ENCODE peak calls at places on chromosomes 16 and 17, in seven cellular contexts. One of them, this sample, is unnamed.
A peak's percentile ranks its signal among the peaks of the same experiment; 100 is the strongest.

GRCh38 chr16:84881702-84882521 is 62.1 kb downstream of the CRISPLD2 start:
- DNase-seq in stimulated activated CD4-positive, alpha-beta T cell treated with anti-CD3 and anti-CD28 coated beads, Interleukin-2, amount 100 ng/mL, for 24 hours: no peak
- DNase-seq in A549: peak; percentile 67
- DNase-seq in HT-29: no peak
- DNase-seq in HEK293T: no peak
- DNase-seq in K562: peak; percentile 76
- DNase-seq in GM03348: peak; percentile 83
- DNase-seq in this sample: peak; percentile 50

GRCh38 chr17:58136669-58137279 is 11.4 kb upstream of the OR4D1 start:
- DNase-seq in stimulated activated CD4-positive, alpha-beta T cell treated with anti-CD3 and anti-CD28 coated beads, Interleukin-2, amount 100 ng/mL, for 24 hours: no peak
- DNase-seq in A549: peak; percentile 53
- DNase-seq in HT-29: peak; percentile 48
- DNase-seq in HEK293T: peak; percentile 69
- DNase-seq in K562: peak; percentile 14
- DNase-seq in GM03348: no peak
- DNase-seq in this sample: no peak

GRCh38 chr16:49590166-49590871 is 216.7 kb downstream of the C16orf78 start:
- DNase-seq in stimulated activated CD4-positive, alpha-beta T cell treated with anti-CD3 and anti-CD28 coated beads, Interleukin-2, amount 100 ng/mL, for 24 hours: no peak
- DNase-seq in A549: no peak
- DNase-seq in HT-29: no peak
- DNase-seq in HEK293T: no peak
- DNase-seq in K562: no peak
- DNase-seq in GM03348: no peak
- DNase-seq in this sample: no peak

GRCh38 chr16:29694384-29695195 is 15.6 kb downstream of the QPRT start:
- DNase-seq in stimulated activated CD4-positive, alpha-beta T cell treated with anti-CD3 and anti-CD28 coated beads, Interleukin-2, amount 100 ng/mL, for 24 hours: no peak
- DNase-seq in A549: no peak
- DNase-seq in HT-29: no peak
- DNase-seq in HEK293T: no peak
- DNase-seq in K562: no peak
- DNase-seq in GM03348: no peak
- DNase-seq in this sample: no peak

GRCh38 chr17:75738218-75738802 is 17.1 kb downstream of the ITGB4 start:
- DNase-seq in stimulated activated CD4-positive, alpha-beta T cell treated with anti-CD3 and anti-CD28 coated beads, Interleukin-2, amount 100 ng/mL, for 24 hours: no peak
- DNase-seq in A549: no peak
- DNase-seq in HT-29: no peak
- DNase-seq in HEK293T: no peak
- DNase-seq in K562: peak; percentile 54
- DNase-seq in GM03348: peak; percentile 57
- DNase-seq in this sample: no peak

GRCh38 chr16:69182730-69183416 is 4.1 kb upstream of the SNTB2 start:
- DNase-seq in stimulated activated CD4-positive, alpha-beta T cell treated with anti-CD3 and anti-CD28 coated beads, Interleukin-2, amount 100 ng/mL, for 24 hours: no peak
- DNase-seq in A549: no peak
- DNase-seq in HT-29: no peak
- DNase-seq in HEK293T: peak; percentile 25
- DNase-seq in K562: no peak
- DNase-seq in GM03348: no peak
- DNase-seq in this sample: no peak

GRCh38 chr16:20906225-20906870 is 5.8 kb downstream of the LYRM1 start:
- DNase-seq in stimulated activated CD4-positive, alpha-beta T cell treated with anti-CD3 and anti-CD28 coated beads, Interleukin-2, amount 100 ng/mL, for 24 hours: no peak
- DNase-seq in A549: peak; percentile 36
- DNase-seq in HT-29: no peak
- DNase-seq in HEK293T: no peak
- DNase-seq in K562: no peak
- DNase-seq in GM03348: peak; percentile 69
- DNase-seq in this sample: no peak

GRCh38 chr16:49681449-49681848 is 174.5 kb downstream of the ZNF423 start:
- DNase-seq in stimulated activated CD4-positive, alpha-beta T cell treated with anti-CD3 and anti-CD28 coated beads, Interleukin-2, amount 100 ng/mL, for 24 hours: no peak
- DNase-seq in A549: no peak
- DNase-seq in HT-29: no peak
- DNase-seq in HEK293T: no peak
- DNase-seq in K562: no peak
- DNase-seq in GM03348: no peak
- DNase-seq in this sample: no peak

GRCh38 chr17:42928714-42929496 is 28.3 kb downstream of the G6PC1 start:
- DNase-seq in stimulated activated CD4-positive, alpha-beta T cell treated with anti-CD3 and anti-CD28 coated beads, Interleukin-2, amount 100 ng/mL, for 24 hours: peak; percentile 43
- DNase-seq in A549: peak; percentile 93
- DNase-seq in HT-29: peak; percentile 90
- DNase-seq in HEK293T: peak; percentile 65
- DNase-seq in K562: peak; percentile 88
- DNase-seq in GM03348: peak; percentile 85
- DNase-seq in this sample: no peak

GRCh38 chr16:88886915-88887521 is 20.6 kb upstream of the PABPN1L start:
- DNase-seq in stimulated activated CD4-positive, alpha-beta T cell treated with anti-CD3 and anti-CD28 coated beads, Interleukin-2, amount 100 ng/mL, for 24 hours: no peak
- DNase-seq in A549: no peak
- DNase-seq in HT-29: no peak
- DNase-seq in HEK293T: no peak
- DNase-seq in K562: no peak
- DNase-seq in GM03348: no peak
- DNase-seq in this sample: peak; percentile 23

GRCh38 chr17:13776027-13776551 is 174.4 kb upstream of the HS3ST3A1 start:
- DNase-seq in stimulated activated CD4-positive, alpha-beta T cell treated with anti-CD3 and anti-CD28 coated beads, Interleukin-2, amount 100 ng/mL, for 24 hours: no peak
- DNase-seq in A549: no peak
- DNase-seq in HT-29: peak; percentile 45
- DNase-seq in HEK293T: no peak
- DNase-seq in K562: no peak
- DNase-seq in GM03348: no peak
- DNase-seq in this sample: no peak

GRCh38 chr17:65362826-65363225 is 198.6 kb downstream of the AXIN2 start:
- DNase-seq in stimulated activated CD4-positive, alpha-beta T cell treated with anti-CD3 and anti-CD28 coated beads, Interleukin-2, amount 100 ng/mL, for 24 hours: no peak
- DNase-seq in A549: no peak
- DNase-seq in HT-29: peak; percentile 77
- DNase-seq in HEK293T: no peak
- DNase-seq in K562: no peak
- DNase-seq in GM03348: no peak
- DNase-seq in this sample: no peak

GRCh38 chr16:27624154-27625049 is 74.5 kb downstream of the KATNIP start:
- DNase-seq in stimulated activated CD4-positive, alpha-beta T cell treated with anti-CD3 and anti-CD28 coated beads, Interleukin-2, amount 100 ng/mL, for 24 hours: no peak
- DNase-seq in A549: no peak
- DNase-seq in HT-29: no peak
- DNase-seq in HEK293T: no peak
- DNase-seq in K562: no peak
- DNase-seq in GM03348: no peak
- DNase-seq in this sample: no peak

GRCh38 chr17:72717276-72717675 is 375.2 kb downstream of the SLC39A11 start:
- DNase-seq in stimulated activated CD4-positive, alpha-beta T cell treated with anti-CD3 and anti-CD28 coated beads, Interleukin-2, amount 100 ng/mL, for 24 hours: no peak
- DNase-seq in A549: no peak
- DNase-seq in HT-29: peak; percentile 29
- DNase-seq in HEK293T: no peak
- DNase-seq in K562: no peak
- DNase-seq in GM03348: no peak
- DNase-seq in this sample: no peak

GRCh38 chr17:70535986-70536385 is 366.7 kb downstream of the KCNJ2 start:
- DNase-seq in stimulated activated CD4-positive, alpha-beta T cell treated with anti-CD3 and anti-CD28 coated beads, Interleukin-2, amount 100 ng/mL, for 24 hours: no peak
- DNase-seq in A549: no peak
- DNase-seq in HT-29: no peak
- DNase-seq in HEK293T: no peak
- DNase-seq in K562: no peak
- DNase-seq in GM03348: no peak
- DNase-seq in this sample: no peak

GRCh38 chr17:71080937-71081336 is 911.6 kb downstream of the KCNJ2 start:
- DNase-seq in stimulated activated CD4-positive, alpha-beta T cell treated with anti-CD3 and anti-CD28 coated beads, Interleukin-2, amount 100 ng/mL, for 24 hours: no peak
- DNase-seq in A549: no peak
- DNase-seq in HT-29: no peak
- DNase-seq in HEK293T: no peak
- DNase-seq in K562: no peak
- DNase-seq in GM03348: no peak
- DNase-seq in this sample: no peak

GRCh38 chr17:77697480-77698400 is 260.8 kb upstream of the TNRC6C start:
- DNase-seq in stimulated activated CD4-positive, alpha-beta T cell treated with anti-CD3 and anti-CD28 coated beads, Interleukin-2, amount 100 ng/mL, for 24 hours: no peak
- DNase-seq in A549: no peak
- DNase-seq in HT-29: no peak
- DNase-seq in HEK293T: no peak
- DNase-seq in K562: no peak
- DNase-seq in GM03348: no peak
- DNase-seq in this sample: no peak

GRCh38 chr17:9054611-9055010 is 33.3 kb downstream of the NTN1 start:
- DNase-seq in stimulated activated CD4-positive, alpha-beta T cell treated with anti-CD3 and anti-CD28 coated beads, Interleukin-2, amount 100 ng/mL, for 24 hours: no peak
- DNase-seq in A549: no peak
- DNase-seq in HT-29: no peak
- DNase-seq in HEK293T: no peak
- DNase-seq in K562: no peak
- DNase-seq in GM03348: no peak
- DNase-seq in this sample: no peak

GRCh38 chr17:75109407-75110236 is at the start of gene ARMC7:
- DNase-seq in stimulated activated CD4-positive, alpha-beta T cell treated with anti-CD3 and anti-CD28 coated beads, Interleukin-2, amount 100 ng/mL, for 24 hours: peak; percentile 96
- DNase-seq in A549: peak; percentile 85
- DNase-seq in HT-29: peak; percentile 90
- DNase-seq in HEK293T: peak; percentile 95
- DNase-seq in K562: peak; percentile 97
- DNase-seq in GM03348: peak; percentile 98
- DNase-seq in this sample: peak; percentile 41

GRCh38 chr17:49518346-49519078 is 23.4 kb downstream of the NGFR start:
- DNase-seq in stimulated activated CD4-positive, alpha-beta T cell treated with anti-CD3 and anti-CD28 coated beads, Interleukin-2, amount 100 ng/mL, for 24 hours: no peak
- DNase-seq in A549: no peak
- DNase-seq in HT-29: no peak
- DNase-seq in HEK293T: no peak
- DNase-seq in K562: no peak
- DNase-seq in GM03348: no peak
- DNase-seq in this sample: no peak

GRCh38 chr16:84585886-84586285 is 32.0 kb downstream of the COTL1 start:
- DNase-seq in stimulated activated CD4-positive, alpha-beta T cell treated with anti-CD3 and anti-CD28 coated beads, Interleukin-2, amount 100 ng/mL, for 24 hours: no peak
- DNase-seq in A549: peak; percentile 48
- DNase-seq in HT-29: no peak
- DNase-seq in HEK293T: peak; percentile 53
- DNase-seq in K562: peak; percentile 74
- DNase-seq in GM03348: no peak
- DNase-seq in this sample: no peak

GRCh38 chr17:78329263-78330059 is 30.4 kb downstream of the SOCS3 start:
- DNase-seq in stimulated activated CD4-positive, alpha-beta T cell treated with anti-CD3 and anti-CD28 coated beads, Interleukin-2, amount 100 ng/mL, for 24 hours: peak; percentile 36
- DNase-seq in A549: peak; percentile 55
- DNase-seq in HT-29: peak; percentile 22
- DNase-seq in HEK293T: no peak
- DNase-seq in K562: no peak
- DNase-seq in GM03348: peak; percentile 82
- DNase-seq in this sample: no peak

GRCh38 chr16:48317614-48318013 is 67.6 kb downstream of the SIAH1 start:
- DNase-seq in stimulated activated CD4-positive, alpha-beta T cell treated with anti-CD3 and anti-CD28 coated beads, Interleukin-2, amount 100 ng/mL, for 24 hours: no peak
- DNase-seq in A549: peak; percentile 33
- DNase-seq in HT-29: peak; percentile 25
- DNase-seq in HEK293T: no peak
- DNase-seq in K562: peak; percentile 21
- DNase-seq in GM03348: peak; percentile 59
- DNase-seq in this sample: no peak

GRCh38 chr16:56789360-56789759 is 59.4 kb downstream of the NUP93 start:
- DNase-seq in stimulated activated CD4-positive, alpha-beta T cell treated with anti-CD3 and anti-CD28 coated beads, Interleukin-2, amount 100 ng/mL, for 24 hours: peak; percentile 24
- DNase-seq in A549: peak; percentile 80
- DNase-seq in HT-29: peak; percentile 70
- DNase-seq in HEK293T: peak; percentile 28
- DNase-seq in K562: peak; percentile 17
- DNase-seq in GM03348: no peak
- DNase-seq in this sample: no peak

GRCh38 chr17:50209472-50210248 is 8.2 kb upstream of the COL1A1 start:
- DNase-seq in stimulated activated CD4-positive, alpha-beta T cell treated with anti-CD3 and anti-CD28 coated beads, Interleukin-2, amount 100 ng/mL, for 24 hours: no peak
- DNase-seq in A549: no peak
- DNase-seq in HT-29: no peak
- DNase-seq in HEK293T: no peak
- DNase-seq in K562: peak; percentile 78
- DNase-seq in GM03348: peak; percentile 94
- DNase-seq in this sample: no peak

GRCh38 chr17:59372138-59372751 is 40.8 kb downstream of the YPEL2 start:
- DNase-seq in stimulated activated CD4-positive, alpha-beta T cell treated with anti-CD3 and anti-CD28 coated beads, Interleukin-2, amount 100 ng/mL, for 24 hours: no peak
- DNase-seq in A549: no peak
- DNase-seq in HT-29: no peak
- DNase-seq in HEK293T: no peak
- DNase-seq in K562: no peak
- DNase-seq in GM03348: peak; percentile 80
- DNase-seq in this sample: no peak

This sample was measured in omental fat pad.